ENCODE peak calls at places on chromosome 21, in ten cellular contexts. A is testis; B is psoas muscle; N is uterus; C is ascending aorta; R is mesendoderm; O is thyroid gland; S is neural progenitor cell; J is K562; W is naive thymus-derived CD4-positive, alpha-beta T cell. Q is an unnamed sample. For H3K4me1 and H3K27me3, the result is how much of the 10 kb centered on the place peaks cover.

GRCh38 chr21:19122371-19122770 is 718.8 kb upstream of the TMPRSS15 start:
- DNase-seq in A (no peak), J (no peak), B (no peak), C (no peak), N (no peak), S (no peak), W (no peak), O (no peak), R (no peak), Q (no peak)

GRCh38 chr21:27291006-27291405 is 324.1 kb upstream of the ADAMTS5 start:
- DNase-seq in N (no peak), O (no peak), J (no peak), S (no peak), A (no peak), W (no peak), B (no peak), R (no peak), C (no peak), Q (no peak)

GRCh38 chr21:15679630-15680029 is 50.2 kb upstream of the USP25 start:
- DNase-seq in A (no peak), N (no peak), O (no peak), B (no peak), S (no peak), C (no peak), W (no peak), J (no peak), R (peak), Q (no peak)

GRCh38 chr21:43292041-43292865 is 123.4 kb downstream of the CRYAA start:
- DNase-seq in N (no peak), R (no peak), O (no peak), S (no peak), W (no peak), B (peak), J (no peak), A (no peak), C (no peak), Q (no peak)

GRCh38 chr21:14712121-14712520 is 166.0 kb upstream of the SAMSN1 start:
- DNase-seq in W (no peak), J (no peak), R (no peak), O (no peak), B (no peak), A (no peak), C (no peak), N (no peak), S (no peak), Q (no peak)

GRCh38 chr21:35189077-35189863 is 140.2 kb upstream of the RUNX1 start:
- DNase-seq in O (no peak), W (no peak), N (peak), S (no peak), J (no peak), A (no peak), B (peak), R (no peak), C (no peak), Q (no peak)

GRCh38 chr21:21722736-21723135 is 724.5 kb downstream of the NCAM2 start:
- DNase-seq in C (no peak), J (no peak), A (no peak), R (no peak), B (no peak), S (no peak), N (no peak), O (no peak), W (no peak), Q (no peak)

GRCh38 chr21:38402795-38403194 is 95.5 kb downstream of the ERG start:
- DNase-seq in O (no peak), B (no peak), W (no peak), S (no peak), C (no peak), R (no peak), N (no peak), J (no peak), A (no peak), Q (no peak)

GRCh38 chr21:43207043-43207315 is 38.2 kb downstream of the CRYAA start:
- DNase-seq in C (no peak), W (no peak), N (no peak), B (no peak), J (no peak), A (no peak), S (no peak), O (no peak), R (no peak), Q (no peak)

GRCh38 chr21:17783816-17784598 is 35.1 kb downstream of the C21orf91 start:
- DNase-seq in J (no peak), R (no peak), W (no peak), C (no peak), N (no peak), O (no peak), A (no peak), S (no peak), B (no peak), Q (no peak)

GRCh38 chr21:17786219-17787181 is 32.7 kb downstream of the C21orf91 start:
- DNase-seq in J (no peak), W (no peak), R (no peak), O (no peak), S (no peak), B (no peak), N (no peak), C (no peak), A (no peak), Q (no peak)

GRCh38 chr21:17785403-17785788 is 33.8 kb downstream of the C21orf91 start:
- DNase-seq in J (no peak), C (no peak), W (no peak), N (no peak), B (no peak), A (no peak), S (no peak), O (no peak), R (no peak), Q (no peak)

GRCh38 chr21:17783003-17783402 is 36.2 kb downstream of the C21orf91 start:
- DNase-seq in A (no peak), J (no peak), B (no peak), O (no peak), N (no peak), R (no peak), W (no peak), S (no peak), C (no peak), Q (no peak)

GRCh38 chr21:17784604-17785402 is 34.4 kb downstream of the C21orf91 start:
- DNase-seq in O (no peak), R (no peak), N (no peak), B (no peak), W (no peak), A (no peak), S (no peak), J (no peak), C (no peak), Q (no peak)
- H3K4me3 ChIP-seq in O (no peak), R (no peak), N (no peak), B (no peak), W (peak), A (no peak), S (no peak), J (no peak), C (no peak), Q (no peak)

DNA sequence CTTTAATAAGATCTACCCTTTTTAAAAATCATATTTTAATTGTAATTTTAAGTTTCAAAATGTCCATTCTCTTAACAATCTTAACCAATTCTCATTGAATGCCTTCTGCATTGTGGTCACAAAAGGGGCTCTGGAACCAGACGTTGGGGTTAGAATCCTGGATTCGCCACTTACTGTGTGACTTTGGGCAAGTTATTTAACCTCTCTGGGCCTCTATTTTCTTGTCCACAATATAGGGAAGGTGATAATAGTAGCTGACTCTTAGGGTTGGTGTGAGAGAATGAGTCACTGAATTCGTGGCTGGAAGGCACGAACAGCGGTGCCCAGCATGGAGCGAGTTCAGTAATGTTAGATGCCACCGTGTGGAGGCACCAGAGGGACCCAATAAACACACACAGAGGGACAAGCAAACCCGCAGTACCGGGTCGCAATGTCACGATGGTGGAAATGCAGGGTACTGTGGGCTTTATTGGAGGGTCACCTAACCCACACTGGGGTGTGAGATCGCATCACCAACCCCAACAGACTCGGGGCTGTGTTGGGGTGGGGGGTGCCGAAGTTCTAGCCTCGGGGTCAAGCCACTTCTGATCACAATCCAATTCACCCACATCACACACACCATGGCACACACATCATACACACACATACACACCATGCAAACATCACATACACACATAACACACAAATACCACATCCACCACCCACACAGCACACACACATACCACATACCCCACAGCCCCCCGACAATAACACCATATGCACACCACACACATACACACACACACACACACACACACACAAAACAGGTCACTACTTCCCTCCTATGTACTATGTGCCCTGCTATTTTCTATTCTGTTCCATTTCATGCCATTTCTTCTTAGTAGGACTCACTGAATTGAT is 27.0 kb upstream of the IFNAR2 start:
- DNase-seq in B (no peak), R (no peak), J (no peak), S (no peak), O (no peak), A (no peak), C (no peak), W (no peak), N (no peak), Q (no peak)
- H3K4me1 ChIP-seq in B (under half), R (under half), J (under half), S (under half), O (under half), A (under half), C (under half), W (under half), N (under half), Q (under half)

GRCh38 chr21:33059319-33059894 is 10.5 kb upstream of the OLIG1 start:
- DNase-seq in R (no peak), B (no peak), O (no peak), S (no peak), C (no peak), W (no peak), N (no peak), A (no peak), J (no peak), Q (no peak)
- H3K27me3 ChIP-seq in R (under half), B (under half), O (under half), S (half or more), C (under half), W (under half), N (under half), A (under half), J (under half), Q (under half)

DNA sequence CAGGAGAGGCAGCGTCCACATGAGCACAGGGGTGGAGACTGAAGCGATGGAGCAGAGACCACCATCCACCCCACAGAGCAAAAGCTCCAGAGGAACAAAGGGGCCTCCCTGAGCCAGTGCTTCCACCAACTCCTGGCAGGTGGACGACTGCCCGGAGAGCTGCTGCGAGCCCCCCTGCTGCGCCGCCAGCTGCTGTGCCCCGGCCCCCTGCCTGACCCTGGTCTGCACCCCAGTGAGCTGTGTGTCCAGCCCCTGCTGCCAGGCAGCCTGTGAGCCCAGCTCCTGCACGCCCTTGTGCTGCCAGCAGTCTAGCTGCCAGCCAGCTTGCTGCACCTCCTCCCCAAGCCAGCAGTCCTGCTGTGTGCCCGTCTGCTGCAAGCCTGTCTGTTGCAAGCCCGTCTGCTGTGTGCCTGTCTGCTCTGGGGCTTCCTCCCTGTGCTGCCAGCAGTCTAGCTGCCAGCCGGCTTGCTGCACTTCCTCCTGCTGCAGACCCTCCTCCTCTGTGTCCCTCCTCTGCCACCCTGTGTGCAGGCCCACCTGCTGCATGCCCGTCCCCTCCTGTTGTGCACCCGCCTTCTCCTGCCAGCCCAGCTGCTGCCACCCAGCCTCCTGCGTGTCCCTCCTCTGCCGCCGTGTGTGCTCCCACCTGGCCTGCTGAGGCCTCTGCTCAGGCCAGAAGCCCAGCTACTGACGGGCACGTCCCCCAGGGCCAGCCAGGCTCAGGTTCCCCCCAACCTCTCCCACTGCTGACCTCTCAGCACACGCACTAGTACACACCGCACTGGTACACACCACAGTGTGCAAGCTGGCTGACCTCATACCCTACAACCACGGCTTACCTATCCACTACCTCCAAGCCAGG is 5.4 kb downstream of the KRTAP10-12 start:
- DNase-seq in S (no peak), A (peak), B (no peak), C (no peak), N (no peak), R (no peak), J (no peak), O (no peak), W (no peak), Q (no peak)
- H3K4me3 ChIP-seq in S (no peak), A (no peak), B (no peak), C (no peak), N (no peak), R (no peak), J (no peak), O (no peak), W (no peak), Q (no peak)

GRCh38 chr21:46021978-46022544 is 40.5 kb downstream of the COL6A1 start:
- DNase-seq in A (peak), R (no peak), J (no peak), S (no peak), N (peak), B (peak), W (no peak), O (no peak), C (no peak), Q (no peak)
- H3K4me1 ChIP-seq in A (under half), R (under half), J (under half), S (under half), N (under half), B (under half), W (under half), O (under half), C (under half), Q (under half)

GRCh38 chr21:45535341-45536081 is 6.7 kb downstream of the SLC19A1 start:
- DNase-seq in C (no peak), S (no peak), N (peak), W (no peak), O (peak), B (peak), J (no peak), R (no peak), A (no peak), Q (no peak)
- H3K27me3 ChIP-seq in C (under half), S (under half), N (under half), W (under half), O (under half), B (under half), J (under half), R (under half), A (under half), Q (under half)